ENCODE peak calls at places on chromosomes 7 and 10, in nine cellular contexts. One of them, this sample, is unnamed.

GRCh38 chr10:112383325-112383724 is 9.4 kb downstream of the ACSL5 start:
- DNase-seq in activated naive CD8-positive, alpha-beta T cell treated with anti-CD3 and anti-CD28 coated beads, Interleukin-2, amount 50 U/mL, for 24 hours: peak
- DNase-seq in SW480: peak
- DNase-seq in neural crest cell: no peak
- DNase-seq in activated T-helper 1 cell treated with anti-CD3 and anti-CD28 coated beads, Interleukin-12 subunit alpha, Interleukin-12 subunit beta, Interleukin-2, Interleukin-4 antibody, amounts not matched to agents 30 ng/mL and 10 ng/mL and 1 ng/mL, durations not matched to agents 14 hours and 24 hours and 36 hours: no peak
- DNase-seq in hypothalamus: no peak
- DNase-seq in fibroblast of lung: peak
- DNase-seq in pulmonary artery endothelial cell: peak
- DNase-seq in stimulated activated CD8-positive, alpha-beta memory T cell treated with anti-CD3 and anti-CD28 coated beads, Interleukin-2, amount 100 ng/mL, for 1 hour: no peak
- DNase-seq in this sample: no peak

GRCh38 chr7:69643708-69644445 is 45.6 kb downstream of the AUTS2 start:
- DNase-seq in stimulated activated CD8-positive, alpha-beta memory T cell treated with anti-CD3 and anti-CD28 coated beads, Interleukin-2, amount 100 ng/mL, for 1 hour: no peak
- DNase-seq in activated T-helper 1 cell treated with anti-CD3 and anti-CD28 coated beads, Interleukin-12 subunit alpha, Interleukin-12 subunit beta, Interleukin-2, Interleukin-4 antibody, amounts not matched to agents 30 ng/mL and 10 ng/mL and 1 ng/mL, durations not matched to agents 14 hours and 24 hours and 36 hours: no peak
- DNase-seq in neural crest cell: peak
- DNase-seq in fibroblast of lung: peak
- DNase-seq in pulmonary artery endothelial cell: no peak
- DNase-seq in activated naive CD8-positive, alpha-beta T cell treated with anti-CD3 and anti-CD28 coated beads, Interleukin-2, amount 50 U/mL, for 24 hours: no peak
- DNase-seq in SW480: no peak
- DNase-seq in hypothalamus: no peak
- DNase-seq in this sample: no peak

GRCh38 chr10:119541459-119542356 is 811 bp downstream of the RGS10 start:
- DNase-seq in neural crest cell: no peak
- DNase-seq in pulmonary artery endothelial cell: no peak
- DNase-seq in stimulated activated CD8-positive, alpha-beta memory T cell treated with anti-CD3 and anti-CD28 coated beads, Interleukin-2, amount 100 ng/mL, for 1 hour: peak
- DNase-seq in fibroblast of lung: peak
- DNase-seq in activated T-helper 1 cell treated with anti-CD3 and anti-CD28 coated beads, Interleukin-12 subunit alpha, Interleukin-12 subunit beta, Interleukin-2, Interleukin-4 antibody, amounts not matched to agents 30 ng/mL and 10 ng/mL and 1 ng/mL, durations not matched to agents 14 hours and 24 hours and 36 hours: peak
- DNase-seq in activated naive CD8-positive, alpha-beta T cell treated with anti-CD3 and anti-CD28 coated beads, Interleukin-2, amount 50 U/mL, for 24 hours: peak
- DNase-seq in SW480: no peak
- DNase-seq in hypothalamus: no peak
- DNase-seq in this sample: no peak

GRCh38 chr7:41567350-41568114 is 135.4 kb downstream of the INHBA start:
- DNase-seq in stimulated activated CD8-positive, alpha-beta memory T cell treated with anti-CD3 and anti-CD28 coated beads, Interleukin-2, amount 100 ng/mL, for 1 hour: no peak
- DNase-seq in fibroblast of lung: peak
- DNase-seq in SW480: no peak
- DNase-seq in neural crest cell: no peak
- DNase-seq in activated T-helper 1 cell treated with anti-CD3 and anti-CD28 coated beads, Interleukin-12 subunit alpha, Interleukin-12 subunit beta, Interleukin-2, Interleukin-4 antibody, amounts not matched to agents 30 ng/mL and 10 ng/mL and 1 ng/mL, durations not matched to agents 14 hours and 24 hours and 36 hours: no peak
- DNase-seq in activated naive CD8-positive, alpha-beta T cell treated with anti-CD3 and anti-CD28 coated beads, Interleukin-2, amount 50 U/mL, for 24 hours: no peak
- DNase-seq in hypothalamus: no peak
- DNase-seq in pulmonary artery endothelial cell: no peak
- DNase-seq in this sample: no peak

GRCh38 chr7:584122-584465 is 64.4 kb upstream of the PDGFA start:
- DNase-seq in activated naive CD8-positive, alpha-beta T cell treated with anti-CD3 and anti-CD28 coated beads, Interleukin-2, amount 50 U/mL, for 24 hours: peak
- DNase-seq in activated T-helper 1 cell treated with anti-CD3 and anti-CD28 coated beads, Interleukin-12 subunit alpha, Interleukin-12 subunit beta, Interleukin-2, Interleukin-4 antibody, amounts not matched to agents 30 ng/mL and 10 ng/mL and 1 ng/mL, durations not matched to agents 14 hours and 24 hours and 36 hours: peak
- DNase-seq in hypothalamus: no peak
- DNase-seq in fibroblast of lung: no peak
- DNase-seq in SW480: no peak
- DNase-seq in neural crest cell: no peak
- DNase-seq in pulmonary artery endothelial cell: no peak
- DNase-seq in stimulated activated CD8-positive, alpha-beta memory T cell treated with anti-CD3 and anti-CD28 coated beads, Interleukin-2, amount 100 ng/mL, for 1 hour: peak
- DNase-seq in this sample: no peak

GRCh38 chr10:10209152-10209551 is 808.5 kb upstream of the CELF2 start:
- DNase-seq in fibroblast of lung: peak
- DNase-seq in neural crest cell: no peak
- DNase-seq in hypothalamus: no peak
- DNase-seq in SW480: no peak
- DNase-seq in stimulated activated CD8-positive, alpha-beta memory T cell treated with anti-CD3 and anti-CD28 coated beads, Interleukin-2, amount 100 ng/mL, for 1 hour: no peak
- DNase-seq in activated T-helper 1 cell treated with anti-CD3 and anti-CD28 coated beads, Interleukin-12 subunit alpha, Interleukin-12 subunit beta, Interleukin-2, Interleukin-4 antibody, amounts not matched to agents 30 ng/mL and 10 ng/mL and 1 ng/mL, durations not matched to agents 14 hours and 24 hours and 36 hours: no peak
- DNase-seq in pulmonary artery endothelial cell: no peak
- DNase-seq in activated naive CD8-positive, alpha-beta T cell treated with anti-CD3 and anti-CD28 coated beads, Interleukin-2, amount 50 U/mL, for 24 hours: no peak
- DNase-seq in this sample: no peak

GRCh38 chr7:66283003-66283920 is 78.1 kb downstream of the TPST1 start:
- DNase-seq in activated naive CD8-positive, alpha-beta T cell treated with anti-CD3 and anti-CD28 coated beads, Interleukin-2, amount 50 U/mL, for 24 hours: no peak
- DNase-seq in neural crest cell: no peak
- DNase-seq in activated T-helper 1 cell treated with anti-CD3 and anti-CD28 coated beads, Interleukin-12 subunit alpha, Interleukin-12 subunit beta, Interleukin-2, Interleukin-4 antibody, amounts not matched to agents 30 ng/mL and 10 ng/mL and 1 ng/mL, durations not matched to agents 14 hours and 24 hours and 36 hours: no peak
- DNase-seq in fibroblast of lung: peak
- DNase-seq in hypothalamus: no peak
- DNase-seq in pulmonary artery endothelial cell: no peak
- DNase-seq in stimulated activated CD8-positive, alpha-beta memory T cell treated with anti-CD3 and anti-CD28 coated beads, Interleukin-2, amount 100 ng/mL, for 1 hour: no peak
- DNase-seq in SW480: peak
- DNase-seq in this sample: no peak

GRCh38 chr7:28406192-28406591 is 6.1 kb upstream of the CREB5 start:
- DNase-seq in SW480: no peak
- DNase-seq in pulmonary artery endothelial cell: no peak
- DNase-seq in neural crest cell: no peak
- DNase-seq in stimulated activated CD8-positive, alpha-beta memory T cell treated with anti-CD3 and anti-CD28 coated beads, Interleukin-2, amount 100 ng/mL, for 1 hour: no peak
- DNase-seq in activated naive CD8-positive, alpha-beta T cell treated with anti-CD3 and anti-CD28 coated beads, Interleukin-2, amount 50 U/mL, for 24 hours: no peak
- DNase-seq in fibroblast of lung: peak
- DNase-seq in hypothalamus: no peak
- DNase-seq in activated T-helper 1 cell treated with anti-CD3 and anti-CD28 coated beads, Interleukin-12 subunit alpha, Interleukin-12 subunit beta, Interleukin-2, Interleukin-4 antibody, amounts not matched to agents 30 ng/mL and 10 ng/mL and 1 ng/mL, durations not matched to agents 14 hours and 24 hours and 36 hours: no peak
- DNase-seq in this sample: no peak

GRCh38 chr10:15990523-15991129 is 130.3 kb upstream of the MINDY3 start:
- DNase-seq in fibroblast of lung: no peak
- DNase-seq in activated naive CD8-positive, alpha-beta T cell treated with anti-CD3 and anti-CD28 coated beads, Interleukin-2, amount 50 U/mL, for 24 hours: no peak
- DNase-seq in neural crest cell: no peak
- DNase-seq in activated T-helper 1 cell treated with anti-CD3 and anti-CD28 coated beads, Interleukin-12 subunit alpha, Interleukin-12 subunit beta, Interleukin-2, Interleukin-4 antibody, amounts not matched to agents 30 ng/mL and 10 ng/mL and 1 ng/mL, durations not matched to agents 14 hours and 24 hours and 36 hours: no peak
- DNase-seq in pulmonary artery endothelial cell: no peak
- DNase-seq in hypothalamus: no peak
- DNase-seq in SW480: no peak
- DNase-seq in stimulated activated CD8-positive, alpha-beta memory T cell treated with anti-CD3 and anti-CD28 coated beads, Interleukin-2, amount 100 ng/mL, for 1 hour: no peak
- DNase-seq in this sample: no peak

GRCh38 chr10:28679941-28680752 is 2.8 kb downstream of the BAMBI start:
- DNase-seq in activated naive CD8-positive, alpha-beta T cell treated with anti-CD3 and anti-CD28 coated beads, Interleukin-2, amount 50 U/mL, for 24 hours: no peak
- DNase-seq in stimulated activated CD8-positive, alpha-beta memory T cell treated with anti-CD3 and anti-CD28 coated beads, Interleukin-2, amount 100 ng/mL, for 1 hour: no peak
- DNase-seq in pulmonary artery endothelial cell: no peak
- DNase-seq in SW480: peak
- DNase-seq in fibroblast of lung: no peak
- DNase-seq in hypothalamus: no peak
- DNase-seq in neural crest cell: no peak
- DNase-seq in activated T-helper 1 cell treated with anti-CD3 and anti-CD28 coated beads, Interleukin-12 subunit alpha, Interleukin-12 subunit beta, Interleukin-2, Interleukin-4 antibody, amounts not matched to agents 30 ng/mL and 10 ng/mL and 1 ng/mL, durations not matched to agents 14 hours and 24 hours and 36 hours: no peak
- DNase-seq in this sample: no peak

GRCh38 chr7:154916381-154917213 is 86.3 kb downstream of the PAXIP1 start:
- DNase-seq in neural crest cell: no peak
- DNase-seq in activated naive CD8-positive, alpha-beta T cell treated with anti-CD3 and anti-CD28 coated beads, Interleukin-2, amount 50 U/mL, for 24 hours: no peak
- DNase-seq in stimulated activated CD8-positive, alpha-beta memory T cell treated with anti-CD3 and anti-CD28 coated beads, Interleukin-2, amount 100 ng/mL, for 1 hour: no peak
- DNase-seq in pulmonary artery endothelial cell: no peak
- DNase-seq in hypothalamus: no peak
- DNase-seq in activated T-helper 1 cell treated with anti-CD3 and anti-CD28 coated beads, Interleukin-12 subunit alpha, Interleukin-12 subunit beta, Interleukin-2, Interleukin-4 antibody, amounts not matched to agents 30 ng/mL and 10 ng/mL and 1 ng/mL, durations not matched to agents 14 hours and 24 hours and 36 hours: no peak
- DNase-seq in SW480: no peak
- DNase-seq in fibroblast of lung: no peak
- DNase-seq in this sample: no peak

GRCh38 chr7:84194484-84195260 is at the start of gene SEMA3A:
- DNase-seq in activated naive CD8-positive, alpha-beta T cell treated with anti-CD3 and anti-CD28 coated beads, Interleukin-2, amount 50 U/mL, for 24 hours: peak
- DNase-seq in pulmonary artery endothelial cell: no peak
- DNase-seq in fibroblast of lung: peak
- DNase-seq in activated T-helper 1 cell treated with anti-CD3 and anti-CD28 coated beads, Interleukin-12 subunit alpha, Interleukin-12 subunit beta, Interleukin-2, Interleukin-4 antibody, amounts not matched to agents 30 ng/mL and 10 ng/mL and 1 ng/mL, durations not matched to agents 14 hours and 24 hours and 36 hours: no peak
- DNase-seq in stimulated activated CD8-positive, alpha-beta memory T cell treated with anti-CD3 and anti-CD28 coated beads, Interleukin-2, amount 100 ng/mL, for 1 hour: no peak
- DNase-seq in SW480: peak
- DNase-seq in neural crest cell: peak
- DNase-seq in hypothalamus: no peak
- DNase-seq in this sample: no peak

GRCh38 chr7:41987-42386 is 150.4 kb upstream of the FAM20C start:
- DNase-seq in hypothalamus: no peak
- DNase-seq in activated naive CD8-positive, alpha-beta T cell treated with anti-CD3 and anti-CD28 coated beads, Interleukin-2, amount 50 U/mL, for 24 hours: no peak
- DNase-seq in fibroblast of lung: peak
- DNase-seq in neural crest cell: no peak
- DNase-seq in activated T-helper 1 cell treated with anti-CD3 and anti-CD28 coated beads, Interleukin-12 subunit alpha, Interleukin-12 subunit beta, Interleukin-2, Interleukin-4 antibody, amounts not matched to agents 30 ng/mL and 10 ng/mL and 1 ng/mL, durations not matched to agents 14 hours and 24 hours and 36 hours: no peak
- DNase-seq in pulmonary artery endothelial cell: no peak
- DNase-seq in SW480: no peak
- DNase-seq in stimulated activated CD8-positive, alpha-beta memory T cell treated with anti-CD3 and anti-CD28 coated beads, Interleukin-2, amount 100 ng/mL, for 1 hour: no peak
- DNase-seq in this sample: no peak

GRCh38 chr7:93799750-93800357 is 90.7 kb downstream of the TFPI2 start:
- DNase-seq in neural crest cell: no peak
- DNase-seq in pulmonary artery endothelial cell: no peak
- DNase-seq in activated naive CD8-positive, alpha-beta T cell treated with anti-CD3 and anti-CD28 coated beads, Interleukin-2, amount 50 U/mL, for 24 hours: no peak
- DNase-seq in stimulated activated CD8-positive, alpha-beta memory T cell treated with anti-CD3 and anti-CD28 coated beads, Interleukin-2, amount 100 ng/mL, for 1 hour: no peak
- DNase-seq in SW480: peak
- DNase-seq in activated T-helper 1 cell treated with anti-CD3 and anti-CD28 coated beads, Interleukin-12 subunit alpha, Interleukin-12 subunit beta, Interleukin-2, Interleukin-4 antibody, amounts not matched to agents 30 ng/mL and 10 ng/mL and 1 ng/mL, durations not matched to agents 14 hours and 24 hours and 36 hours: no peak
- DNase-seq in fibroblast of lung: peak
- DNase-seq in hypothalamus: no peak
- DNase-seq in this sample: peak

GRCh38 chr7:100380180-100380579 is 6.9 kb downstream of the PILRA start:
- DNase-seq in activated naive CD8-positive, alpha-beta T cell treated with anti-CD3 and anti-CD28 coated beads, Interleukin-2, amount 50 U/mL, for 24 hours: no peak
- DNase-seq in pulmonary artery endothelial cell: no peak
- DNase-seq in stimulated activated CD8-positive, alpha-beta memory T cell treated with anti-CD3 and anti-CD28 coated beads, Interleukin-2, amount 100 ng/mL, for 1 hour: no peak
- DNase-seq in fibroblast of lung: no peak
- DNase-seq in activated T-helper 1 cell treated with anti-CD3 and anti-CD28 coated beads, Interleukin-12 subunit alpha, Interleukin-12 subunit beta, Interleukin-2, Interleukin-4 antibody, amounts not matched to agents 30 ng/mL and 10 ng/mL and 1 ng/mL, durations not matched to agents 14 hours and 24 hours and 36 hours: no peak
- DNase-seq in neural crest cell: no peak
- DNase-seq in hypothalamus: no peak
- DNase-seq in SW480: no peak
- DNase-seq in this sample: no peak

GRCh38 chr10:6842722-6843121 is 262.6 kb upstream of the PRKCQ start:
- DNase-seq in activated T-helper 1 cell treated with anti-CD3 and anti-CD28 coated beads, Interleukin-12 subunit alpha, Interleukin-12 subunit beta, Interleukin-2, Interleukin-4 antibody, amounts not matched to agents 30 ng/mL and 10 ng/mL and 1 ng/mL, durations not matched to agents 14 hours and 24 hours and 36 hours: no peak
- DNase-seq in pulmonary artery endothelial cell: no peak
- DNase-seq in fibroblast of lung: no peak
- DNase-seq in activated naive CD8-positive, alpha-beta T cell treated with anti-CD3 and anti-CD28 coated beads, Interleukin-2, amount 50 U/mL, for 24 hours: no peak
- DNase-seq in SW480: no peak
- DNase-seq in stimulated activated CD8-positive, alpha-beta memory T cell treated with anti-CD3 and anti-CD28 coated beads, Interleukin-2, amount 100 ng/mL, for 1 hour: no peak
- DNase-seq in neural crest cell: no peak
- DNase-seq in hypothalamus: no peak
- DNase-seq in this sample: no peak

GRCh38 chr7:79782906-79783305 is 329.4 kb upstream of the MAGI2 start:
- DNase-seq in neural crest cell: no peak
- DNase-seq in pulmonary artery endothelial cell: no peak
- DNase-seq in activated T-helper 1 cell treated with anti-CD3 and anti-CD28 coated beads, Interleukin-12 subunit alpha, Interleukin-12 subunit beta, Interleukin-2, Interleukin-4 antibody, amounts not matched to agents 30 ng/mL and 10 ng/mL and 1 ng/mL, durations not matched to agents 14 hours and 24 hours and 36 hours: no peak
- DNase-seq in fibroblast of lung: no peak
- DNase-seq in hypothalamus: no peak
- DNase-seq in stimulated activated CD8-positive, alpha-beta memory T cell treated with anti-CD3 and anti-CD28 coated beads, Interleukin-2, amount 100 ng/mL, for 1 hour: no peak
- DNase-seq in SW480: no peak
- DNase-seq in activated naive CD8-positive, alpha-beta T cell treated with anti-CD3 and anti-CD28 coated beads, Interleukin-2, amount 50 U/mL, for 24 hours: no peak
- DNase-seq in this sample: no peak

GRCh38 chr10:110007171-110007700 is 548 bp upstream of the ADD3 start:
- DNase-seq in activated naive CD8-positive, alpha-beta T cell treated with anti-CD3 and anti-CD28 coated beads, Interleukin-2, amount 50 U/mL, for 24 hours: peak
- DNase-seq in SW480: peak
- DNase-seq in stimulated activated CD8-positive, alpha-beta memory T cell treated with anti-CD3 and anti-CD28 coated beads, Interleukin-2, amount 100 ng/mL, for 1 hour: no peak
- DNase-seq in activated T-helper 1 cell treated with anti-CD3 and anti-CD28 coated beads, Interleukin-12 subunit alpha, Interleukin-12 subunit beta, Interleukin-2, Interleukin-4 antibody, amounts not matched to agents 30 ng/mL and 10 ng/mL and 1 ng/mL, durations not matched to agents 14 hours and 24 hours and 36 hours: no peak
- DNase-seq in fibroblast of lung: peak
- DNase-seq in pulmonary artery endothelial cell: no peak
- DNase-seq in neural crest cell: no peak
- DNase-seq in hypothalamus: peak
- DNase-seq in this sample: no peak

This sample was measured in SK-N-MC.